ENCODE peak calls at places on chromosomes 3 and 15, in eight cellular contexts. W is HCT116; A is Peyer's patch; H is CD8-positive, alpha-beta memory T cell; Z is H1; I is A673; Y is gastrocnemius medialis; L is adipocyte. X is an unnamed sample.

GRCh38 chr3:13891492-13892073 is 11.7 kb upstream of the WNT7A start:
- DNase-seq in W (no peak), A (no peak), H (no peak), Z (no peak), I (no peak), Y (no peak), L (no peak), X (peak; percentile 54)

GRCh38 chr3:171163724-171164465 is 137.4 kb upstream of the SLC2A2 start:
- DNase-seq in W (no peak), A (no peak), H (no peak), Z (no peak), I (no peak), Y (no peak), L (no peak), X (no peak)

GRCh38 chr3:9198261-9198660 is 51.2 kb downstream of the SRGAP3 start:
- DNase-seq in W (no peak), A (no peak), H (no peak), Z (no peak), I (no peak), Y (no peak), L (no peak), X (no peak)

GRCh38 chr3:185120126-185120525 is 32.7 kb downstream of the C3orf70 start:
- DNase-seq in W (no peak), A (no peak), H (no peak), Z (no peak), I (no peak), Y (no peak), L (no peak), X (no peak)

GRCh38 chr15:63915209-63915887 is 81.6 kb upstream of the HERC1 start:
- DNase-seq in W (no peak), A (no peak), H (no peak), Z (no peak), I (no peak), Y (no peak), L (no peak), X (no peak)

GRCh38 chr3:69088033-69088432 is 3.3 kb downstream of the ARL6IP5 start:
- DNase-seq in W (no peak), A (no peak), H (no peak), Z (no peak), I (no peak), Y (no peak), L (peak; percentile 42), X (no peak)

GRCh38 chr3:20772869-20773268 is 586.9 kb upstream of the SGO1 start:
- DNase-seq in W (no peak), A (no peak), H (no peak), Z (no peak), I (no peak), Y (no peak), L (no peak), X (no peak)

GRCh38 chr3:18302517-18302916 is 122.6 kb downstream of the SATB1 start:
- DNase-seq in W (no peak), A (no peak), H (no peak), Z (no peak), I (no peak), Y (no peak), L (peak; percentile 66), X (no peak)

GRCh38 chr3:8352475-8352874 is 149.1 kb upstream of the LMCD1 start:
- DNase-seq in W (no peak), A (no peak), H (no peak), Z (no peak), I (no peak), Y (no peak), L (no peak), X (no peak)

GRCh38 chr15:80234883-80235282 is 17.1 kb downstream of the CTXND1 start:
- DNase-seq in W (peak; percentile 40), A (peak; percentile 38), H (peak; percentile 7), Z (peak; percentile 31), I (peak; percentile 35), Y (no peak), L (peak; percentile 34), X (no peak)

GRCh38 chr3:102671005-102671404 is 236.2 kb downstream of the ZPLD1 start:
- DNase-seq in W (no peak), A (no peak), H (no peak), Z (no peak), I (no peak), Y (no peak), L (no peak), X (no peak)

GRCh38 chr15:79067434-79067833 is 23.1 kb downstream of the RASGRF1 start:
- DNase-seq in W (no peak), A (no peak), H (no peak), Z (no peak), I (no peak), Y (no peak), L (no peak), X (no peak)

GRCh38 chr15:69665641-69666091 is 213.0 kb downstream of the RPLP1 start:
- DNase-seq in W (no peak), A (peak; percentile 25), H (no peak), Z (no peak), I (no peak), Y (no peak), L (no peak), X (no peak)

GRCh38 chr3:156837130-156837529 is 11.0 kb downstream of the LEKR1 start:
- DNase-seq in W (no peak), A (no peak), H (no peak), Z (no peak), I (no peak), Y (no peak), L (peak; percentile 27), X (no peak)

GRCh38 chr3:181265750-181266333 is 276.3 kb upstream of the DNAJC19 start:
- DNase-seq in W (no peak), A (no peak), H (no peak), Z (no peak), I (no peak), Y (no peak), L (no peak), X (no peak)

GRCh38 chr15:31392761-31393401 is 66.2 kb downstream of the KLF13 start:
- DNase-seq in W (no peak), A (no peak), H (no peak), Z (no peak), I (no peak), Y (no peak), L (no peak), X (no peak)

GRCh38 chr3:11498646-11499045 is 145.1 kb downstream of the VGLL4 start:
- DNase-seq in W (no peak), A (peak; percentile 21), H (no peak), Z (no peak), I (no peak), Y (no peak), L (peak; percentile 40), X (no peak)

GRCh38 chr3:63908081-63908736 is 4.0 kb downstream of the SCAANT1 start:
- DNase-seq in W (no peak), A (no peak), H (no peak), Z (no peak), I (no peak), Y (no peak), L (peak; percentile 33), X (no peak)

GRCh38 chr15:82186748-82187415 is 75.7 kb downstream of the EFL1 start:
- DNase-seq in W (no peak), A (no peak), H (no peak), Z (no peak), I (no peak), Y (no peak), L (no peak), X (no peak)

GRCh38 chr15:82184355-82184754 is 78.2 kb downstream of the EFL1 start:
- DNase-seq in W (no peak), A (no peak), H (no peak), Z (no peak), I (no peak), Y (no peak), L (no peak), X (no peak)

GRCh38 chr15:82183121-82184031 is 79.2 kb downstream of the EFL1 start:
- DNase-seq in W (no peak), A (no peak), H (no peak), Z (no peak), I (no peak), Y (no peak), L (peak; percentile 80), X (no peak)

GRCh38 chr15:82184776-82185175 is 77.8 kb downstream of the EFL1 start:
- DNase-seq in W (no peak), A (no peak), H (no peak), Z (no peak), I (no peak), Y (no peak), L (no peak), X (no peak)

DNA sequence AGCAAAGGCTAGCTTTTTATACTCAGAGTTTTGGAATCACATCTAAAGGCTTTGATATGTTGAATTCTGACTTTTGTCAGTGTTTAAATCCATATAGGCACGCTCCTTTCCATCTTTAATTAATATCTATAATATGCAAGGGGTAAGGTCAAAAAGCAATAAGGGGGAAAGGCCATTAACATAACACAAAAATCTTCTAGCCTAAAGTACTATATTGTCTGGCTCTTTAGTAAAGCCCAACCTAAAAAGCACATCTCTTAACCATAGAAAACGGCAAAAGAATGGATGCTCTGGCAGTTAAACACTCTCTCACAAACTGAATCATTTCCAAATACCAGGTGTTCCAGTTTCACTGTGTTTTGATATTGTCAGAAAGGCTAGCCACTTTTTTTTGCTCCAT is 76.4 kb downstream of the EFL1 start:
- DNase-seq in W (no peak), A (no peak), H (no peak), Z (no peak), I (no peak), Y (no peak), L (no peak), X (no peak)
- H3K4me3 ChIP-seq in W (no peak overlapping the region), A (no peak overlapping the region), H (no peak overlapping the region), Z (no peak overlapping the region), I (no peak overlapping the region), Y (no peak overlapping the region), L (no peak overlapping the region), X (no peak overlapping the region)

GRCh38 chr15:27427386-27427785 is 456.4 kb downstream of the GABRG3 start:
- DNase-seq in W (no peak), A (no peak), H (no peak), Z (no peak), I (no peak), Y (no peak), L (no peak), X (no peak)

GRCh38 chr15:27433604-27434003 is 462.6 kb downstream of the GABRG3 start:
- DNase-seq in W (no peak), A (no peak), H (no peak), Z (no peak), I (no peak), Y (no peak), L (no peak), X (no peak)

GRCh38 chr15:27429577-27429976 is 458.6 kb downstream of the GABRG3 start:
- DNase-seq in W (no peak), A (no peak), H (no peak), Z (no peak), I (no peak), Y (no peak), L (no peak), X (no peak)
- H3K9me3 ChIP-seq in W (peaks cover 14% of the 10 kb centered on the region), A (no peaks in the 10 kb centered on the region), H (no peaks in the 10 kb centered on the region), Z (peaks cover 8% of the 10 kb centered on the region), I (peaks cover 45% of the 10 kb centered on the region), Y (no peaks in the 10 kb centered on the region), L (peaks cover 15% of the 10 kb centered on the region), X (peaks cover 7% of the 10 kb centered on the region)

GRCh38 chr3:70982700-70983140 is 600.8 kb downstream of the FOXP1 start:
- DNase-seq in W (peak; percentile 71), A (no peak), H (no peak), Z (no peak), I (no peak), Y (peak; percentile 46), L (peak; percentile 80), X (peak; percentile 67)
- H3K36me3 ChIP-seq in W (no peaks in the 10 kb centered on the region), A (no peaks in the 10 kb centered on the region), H (peaks cover 34% of the 10 kb centered on the region), Z (peaks cover 3% of the 10 kb centered on the region), I (peaks cover 20% of the 10 kb centered on the region), Y (no peaks in the 10 kb centered on the region), L (peaks cover 35% of the 10 kb centered on the region), X (peaks cover 40% of the 10 kb centered on the region)

GRCh38 chr3:88003115-88003755 is 55.6 kb downstream of the CGGBP1 start:
- DNase-seq in W (peak; percentile 50), A (no peak), H (no peak), Z (no peak), I (peak; percentile 87), Y (no peak), L (peak; percentile 82), X (no peak)
- H3K4me3 ChIP-seq in W (no peak overlapping the region), A (no peak overlapping the region), H (no peak overlapping the region), Z (no peak overlapping the region), I (no peak overlapping the region), Y (no peak overlapping the region), L (no peak overlapping the region), X (no peak overlapping the region)